ENCODE peak calls at places on chromosome 1, in five cellular contexts. Z is NK-92 treated with Interleukin-12 subunit alpha and Interleukin-12 subunit beta, amount 100 ng/mL, for 24 hours; M is DMS79 treated with DMSO at 0.1 percent for 48 hours; T is activated naive CD4-positive, alpha-beta T cell; A is Jurkat, Clone E6-1. I is an unnamed sample.

GRCh38 chr1:37123266-37123665 is 89.0 kb upstream of the GRIK3 start:
- DNase-seq in T (no peak), Z (no peak), M (peak), A (no peak), I (no peak)

GRCh38 chr1:94106716-94107115 is 14.2 kb downstream of the ABCA4 start:
- DNase-seq in A (no peak), M (no peak), Z (no peak), T (no peak), I (no peak)

GRCh38 chr1:7826363-7826762 is 26.5 kb downstream of the UTS2 start:
- DNase-seq in Z (no peak), M (no peak), T (no peak), A (no peak), I (no peak)

GRCh38 chr1:19976317-19977003 is 3.0 kb downstream of the PLA2G2A start:
- DNase-seq in Z (no peak), T (no peak), A (no peak), M (no peak), I (no peak)

GRCh38 chr1:88035578-88035977 is 648.5 kb upstream of the PKN2 start:
- DNase-seq in Z (no peak), T (no peak), A (no peak), M (peak), I (no peak)

GRCh38 chr1:159066108-159066507 is 10.5 kb downstream of the AIM2 start:
- DNase-seq in T (no peak), Z (no peak), A (no peak), M (no peak), I (no peak)

GRCh38 chr1:226365831-226366231 is 42.1 kb downstream of the PARP1 start:
- DNase-seq in M (peak), Z (no peak), T (no peak), A (no peak), I (no peak)

GRCh38 chr1:228272331-228272791 is 64.5 kb downstream of the OBSCN start:
- DNase-seq in M (no peak), A (no peak), T (no peak), Z (no peak), I (no peak)

GRCh38 chr1:202713110-202713509 is 2.9 kb upstream of the SYT2 start:
- DNase-seq in A (no peak), Z (no peak), M (no peak), T (no peak), I (no peak)